ENCODE peak calls at places on chromosomes 1 and 21, in eight cellular contexts. U is cardiac muscle cell; O is right atrium auricular region; Y is cardiac fibroblast; T is endothelial cell; Z is CD8-positive, alpha-beta T cell; J is heart right ventricle; G is tibial artery. M is an unnamed sample.

GRCh38 chr1:147758379-147759100 is 1.9 kb downstream of the GJA5 start:
- DNase-seq in Z (no peak), U (no peak), Y (no peak), O (no peak), J (no peak), T (no peak), G (no peak), M (no peak)

GRCh38 chr1:45116820-45117219 is 89.6 kb downstream of the ZSWIM5 start:
- DNase-seq in O (no peak), G (no peak), Y (no peak), Z (no peak), J (no peak), T (no peak), U (no peak), M (no peak)

GRCh38 chr1:221604948-221605347 is 136.9 kb downstream of the DUSP10 start:
- DNase-seq in Z (no peak), T (no peak), Y (no peak), G (no peak), U (no peak), O (no peak), J (no peak), M (no peak)

GRCh38 chr1:154422521-154422920 is 17.4 kb downstream of the IL6R start:
- DNase-seq in T (no peak), Y (no peak), Z (no peak), O (no peak), G (no peak), U (no peak), J (no peak), M (no peak)

GRCh38 chr1:179575497-179576314 is at the start of gene NPHS2:
- DNase-seq in J (no peak), Z (no peak), Y (no peak), O (no peak), U (peak), T (peak), G (no peak), M (no peak)

GRCh38 chr1:189429610-189430009 is 1048.1 kb downstream of the BRINP3 start:
- DNase-seq in U (peak), T (peak), Z (no peak), Y (peak), G (no peak), J (no peak), O (no peak), M (peak)

GRCh38 chr1:19222979-19223824 is 13.1 kb upstream of the UBR4 start:
- DNase-seq in O (no peak), J (no peak), G (peak), U (no peak), Y (peak), T (no peak), Z (no peak), M (no peak)

GRCh38 chr1:205410581-205411298 is 11.1 kb downstream of the LEMD1 start:
- DNase-seq in O (no peak), G (no peak), U (no peak), Y (no peak), J (no peak), T (no peak), Z (no peak), M (no peak)

GRCh38 chr1:7487756-7488474 is 283.2 kb upstream of the VAMP3 start:
- DNase-seq in T (no peak), Z (no peak), U (no peak), Y (no peak), O (no peak), G (no peak), J (no peak), M (no peak)

GRCh38 chr1:25223471-25223870 is 8.8 kb downstream of the SYF2 start:
- DNase-seq in Y (peak), U (no peak), Z (no peak), O (no peak), J (no peak), T (no peak), G (no peak), M (no peak)
- TF ChIP-seq CTCF in Y (no peak), U (no peak), Z (no peak), O (no peak), J (no peak), T (no peak), G (no peak), M (no peak)

DNA sequence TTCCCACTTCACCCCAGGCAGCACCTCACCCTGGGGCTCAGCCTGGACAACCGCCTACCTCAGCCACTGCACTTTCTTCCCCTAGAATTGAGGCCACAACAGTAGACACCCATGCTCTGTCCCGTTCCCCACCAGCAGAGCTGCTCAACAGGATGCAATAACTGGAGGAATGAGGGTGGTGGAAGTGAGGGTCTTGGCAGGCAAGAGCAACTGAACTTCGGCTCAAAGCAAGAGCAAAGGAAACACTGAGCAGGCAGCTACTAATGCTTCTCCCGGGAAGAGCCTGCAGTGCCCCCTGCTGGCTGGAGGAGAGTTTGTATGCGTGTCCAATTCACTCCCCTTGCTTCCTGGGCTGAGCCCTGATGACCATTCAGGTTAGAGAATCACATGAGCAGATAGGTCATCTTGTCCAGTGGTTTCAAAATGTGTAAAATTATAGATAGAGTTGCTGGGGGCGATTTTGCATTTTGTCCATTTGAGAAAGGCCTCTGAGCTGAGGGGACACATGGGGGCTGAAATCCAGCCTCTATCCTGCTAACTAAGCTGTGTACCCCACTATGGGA is 13.9 kb downstream of the NT5C1A start:
- DNase-seq in J (peak), U (peak), G (peak), Y (peak), Z (peak), O (no peak), T (peak), M (no peak)
- TF ChIP-seq CTCF in J (peak), U (peak), G (peak), Y (peak), Z (peak), O (peak), T (peak), M (peak)

GRCh38 chr21:25563399-25564116 is 43.7 kb downstream of the MRPL39 start:
- DNase-seq in Y (no peak), J (no peak), Z (peak), U (no peak), O (no peak), T (no peak), G (no peak), M (no peak)

GRCh38 chr21:25564349-25564948 is 42.8 kb downstream of the MRPL39 start:
- DNase-seq in G (no peak), J (no peak), Z (no peak), O (no peak), U (no peak), T (no peak), Y (no peak), M (no peak)

GRCh38 chr21:25562660-25563059 is 44.6 kb downstream of the MRPL39 start:
- DNase-seq in T (no peak), U (no peak), J (no peak), O (no peak), Z (no peak), G (no peak), Y (no peak), M (no peak)

GRCh38 chr21:25560151-25560783 is 47.0 kb downstream of the MRPL39 start:
- DNase-seq in G (no peak), Y (no peak), Z (no peak), O (no peak), T (no peak), U (no peak), J (no peak), M (no peak)

GRCh38 chr21:25561668-25562641 is 45.3 kb downstream of the MRPL39 start:
- DNase-seq in G (peak), U (peak), Y (peak), O (peak), Z (peak), J (peak), T (peak), M (no peak)
- TF ChIP-seq CTCF in G (no peak), U (peak), Y (peak), O (no peak), Z (no peak), J (peak), T (no peak), M (peak)

DNA sequence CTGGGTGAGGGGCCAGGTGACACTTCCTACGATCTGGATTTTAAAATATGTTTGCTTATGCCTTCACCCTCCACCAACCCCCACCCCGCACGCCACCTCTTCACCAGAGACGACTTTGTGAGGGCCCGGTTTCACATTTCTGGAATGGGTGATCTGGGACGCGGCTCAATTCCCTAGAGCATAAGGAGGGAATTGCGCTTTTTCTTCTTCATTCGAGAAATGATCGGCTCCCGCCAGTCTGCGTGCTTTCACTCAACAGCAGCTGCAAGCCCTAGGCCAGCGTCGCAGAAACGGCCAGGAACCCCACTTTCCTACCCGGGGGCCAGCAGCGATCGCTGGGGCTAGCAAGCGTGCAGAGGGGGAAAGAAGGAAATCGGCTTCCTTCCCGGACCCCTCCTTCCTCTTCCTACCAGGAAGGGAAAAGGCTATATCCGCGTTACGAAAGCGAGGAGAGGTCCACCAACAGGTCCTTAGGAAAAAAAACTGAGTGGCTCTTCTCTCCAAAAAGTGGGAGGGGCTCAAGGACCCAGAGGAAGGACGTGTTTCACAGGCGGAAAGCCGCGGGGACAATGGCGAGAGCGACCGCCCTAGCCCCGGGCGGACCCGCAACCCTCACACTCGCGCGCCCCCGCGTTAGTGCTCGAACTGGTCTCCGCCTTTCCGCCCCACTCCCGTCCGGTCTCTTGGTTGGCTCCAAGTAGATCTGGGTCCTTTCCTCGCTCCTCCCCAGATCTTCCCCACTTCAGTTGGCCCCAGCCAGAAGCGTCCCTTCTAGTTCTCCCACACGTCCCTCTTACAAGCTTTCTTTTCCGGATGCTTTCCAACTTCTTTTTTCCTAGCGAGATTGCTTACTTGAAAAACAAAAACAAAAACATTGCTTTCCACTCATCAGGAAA is 1.1 kb upstream of the ADAMTS1 start:
- DNase-seq in Z (no peak), Y (peak), U (peak), J (peak), T (peak), G (peak), O (peak), M (no peak)
- TF ChIP-seq CTCF in Z (no peak), Y (peak), U (no peak), J (no peak), T (peak), G (peak), O (no peak), M (peak)

GRCh38 chr21:24045775-24046215 is 1561.5 kb downstream of the MRPL39 start:
- DNase-seq in G (peak), T (peak), O (peak), J (peak), Y (peak), U (peak), Z (peak), M (peak)
- TF ChIP-seq CTCF in G (no peak), T (no peak), O (no peak), J (peak), Y (peak), U (peak), Z (no peak), M (peak)

GRCh38 chr1:229781453-229781852 is 155.4 kb downstream of the URB2 start:
- DNase-seq in U (no peak), T (no peak), Z (no peak), Y (no peak), G (no peak), O (no peak), J (no peak), M (no peak)
- TF ChIP-seq CTCF in U (no peak), T (no peak), Z (no peak), Y (no peak), G (no peak), O (no peak), J (no peak), M (no peak)

GRCh38 chr1:230303069-230303468 is 123.1 kb downstream of the PGBD5 start:
- DNase-seq in U (no peak), Z (no peak), T (no peak), G (no peak), J (no peak), O (no peak), Y (no peak), M (no peak)
- TF ChIP-seq CTCF in U (no peak), Z (no peak), T (no peak), G (no peak), J (no peak), O (no peak), Y (no peak), M (no peak)

DNA sequence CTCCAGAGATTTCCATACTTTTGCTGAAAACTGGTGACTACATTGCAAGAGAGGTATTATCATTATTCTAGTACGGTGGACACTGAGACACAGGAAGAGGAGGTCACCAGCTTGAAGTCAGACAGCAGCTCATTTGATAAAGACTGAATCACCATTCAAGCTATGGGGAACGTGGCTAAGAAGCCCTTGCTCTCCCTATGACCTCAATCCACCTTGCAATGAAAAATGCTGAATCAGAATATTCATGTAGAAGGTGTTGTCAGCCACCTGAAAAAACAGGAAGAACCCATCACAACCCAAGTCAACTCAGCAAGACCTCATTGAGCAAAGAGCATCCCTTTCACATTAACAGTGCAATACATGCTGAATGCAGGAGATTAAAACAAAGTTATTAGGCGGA is 59.0 kb upstream of the FGGY start:
- DNase-seq in J (no peak), U (no peak), Y (peak), Z (no peak), G (no peak), T (no peak), O (no peak), M (no peak)
- TF ChIP-seq CTCF in J (no peak), U (no peak), Y (no peak), Z (no peak), G (no peak), T (no peak), O (no peak), M (no peak)

DNA sequence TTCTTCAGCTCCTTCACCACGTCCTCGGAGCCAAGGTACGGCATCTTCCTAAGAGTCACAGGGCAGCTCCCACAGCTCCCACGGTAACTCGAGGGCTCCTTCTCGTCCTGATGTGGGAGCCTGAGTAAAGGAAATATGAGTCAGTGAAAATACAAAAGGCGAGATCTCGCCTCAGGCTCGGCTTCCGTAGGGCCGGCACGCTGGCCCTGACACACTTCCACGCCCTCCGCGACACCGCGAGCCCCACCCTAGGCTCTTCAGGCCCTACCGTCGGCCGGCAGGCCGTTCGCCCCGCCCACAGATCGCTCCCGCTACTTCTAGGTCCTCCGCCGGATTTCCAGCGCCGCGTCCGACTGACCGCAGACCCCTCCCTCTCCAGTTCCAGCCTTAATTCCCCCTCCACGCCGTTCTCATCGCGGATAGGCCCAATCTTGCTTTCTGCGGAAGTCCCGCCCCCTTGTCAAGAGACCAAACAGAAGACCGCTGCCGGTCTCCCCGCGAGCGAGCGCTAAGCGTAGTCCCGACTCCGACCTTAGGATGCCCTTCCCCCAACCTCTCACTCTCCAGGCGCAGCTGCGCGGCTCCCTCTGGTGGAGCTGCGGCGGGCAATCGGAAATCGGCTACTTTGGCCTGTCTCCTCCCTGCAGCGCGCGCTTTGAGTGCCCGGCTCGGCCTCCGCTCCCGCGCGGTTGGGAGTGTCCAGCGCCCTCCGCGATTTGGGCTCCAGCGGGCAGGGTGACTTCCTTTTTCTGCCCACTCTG is at the start of the genes AP4B1 and DCLRE1B:
- DNase-seq in G (peak), T (peak), J (peak), U (peak), Z (peak), O (peak), Y (peak), M (peak)
- TF ChIP-seq CTCF in G (peak), T (peak), J (peak), U (peak), Z (peak), O (peak), Y (peak), M (peak)

DNA sequence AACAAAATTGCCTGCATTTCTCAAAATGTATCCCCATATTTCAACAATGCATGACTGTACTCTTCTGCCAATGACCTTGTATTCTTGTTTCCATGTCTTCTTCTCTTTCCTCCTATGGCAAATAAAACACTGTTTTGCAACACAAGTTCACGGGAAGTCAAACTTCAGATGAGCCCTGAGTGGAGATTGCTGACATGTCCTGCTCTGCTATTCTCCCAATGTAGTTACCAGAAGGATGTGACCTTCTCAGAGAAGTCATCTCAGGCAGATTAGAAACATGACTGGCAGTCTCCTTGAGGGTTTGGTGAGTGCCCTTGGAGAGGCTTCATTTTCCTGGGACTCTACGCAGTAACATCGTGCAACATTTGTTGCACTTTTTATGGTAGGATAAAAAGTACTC is 15.6 kb downstream of the FCGR2B start:
- DNase-seq in G (no peak), Y (no peak), J (no peak), U (no peak), T (no peak), Z (no peak), O (no peak), M (no peak)
- TF ChIP-seq CTCF in G (no peak), Y (no peak), J (no peak), U (no peak), T (no peak), Z (no peak), O (no peak), M (no peak)